ENCODE peak calls at places on chromosomes 4 and X, in four cellular contexts. A, P, D and V are unnamed samples.

GRCh38 chr4:117249333-117249732 is 164.0 kb upstream of the TRAM1L1 start:
- DNase-seq in D (no peak), A (no peak), P (no peak), V (no peak)

GRCh38 chrX:125203379-125203736 is 116.3 kb upstream of the TEX13C start:
- DNase-seq in D (no peak), A (no peak), P (no peak), V (no peak)

GRCh38 chrX:46953597-46953996 is 41.4 kb downstream of the JADE3 start:
- DNase-seq in A (no peak), D (peak), P (no peak), V (peak)

GRCh38 chr4:169376421-169376820 is 105.7 kb upstream of the SH3RF1 start:
- DNase-seq in A (no peak), P (no peak), D (no peak), V (no peak)

GRCh38 chrX:1587161-1587560 is 4.2 kb upstream of the AKAP17A start:
- DNase-seq in D (no peak), A (no peak), P (no peak), V (no peak)

GRCh38 chr4:107780665-107781064 is 44.1 kb upstream of the SGMS2 start:
- DNase-seq in D (no peak), P (no peak), A (no peak), V (peak)

GRCh38 chr4:87426865-87427517 is 4.6 kb downstream of the NUDT9 start:
- DNase-seq in D (no peak), A (no peak), P (no peak), V (no peak)

GRCh38 chrX:41827886-41828285 is 95.5 kb downstream of the CASK start:
- DNase-seq in A (no peak), D (no peak), P (no peak), V (no peak)

GRCh38 chr4:68250151-68250930 is 4.8 kb upstream of the TMPRSS11B start:
- DNase-seq in D (no peak), A (no peak), P (no peak), V (no peak)

GRCh38 chr4:9785926-9786325 is 4.5 kb downstream of the DRD5 start:
- DNase-seq in D (no peak), A (no peak), P (no peak), V (no peak)

GRCh38 chr4:13989496-13989895 is 362.0 kb upstream of the BOD1L1 start:
- DNase-seq in D (no peak), P (no peak), A (no peak), V (peak)

GRCh38 chr4:24840826-24841587 is 45.6 kb downstream of the SOD3 start:
- DNase-seq in P (no peak), D (no peak), A (no peak), V (no peak)

GRCh38 chr4:13875160-13875559 is 247.6 kb upstream of the BOD1L1 start:
- DNase-seq in A (no peak), D (no peak), P (no peak), V (no peak)

GRCh38 chr4:119823045-119823444 is 194.4 kb upstream of the PDE5A start:
- DNase-seq in P (no peak), D (no peak), A (no peak), V (no peak)

GRCh38 chr4:34932591-34932990 is 1311.7 kb downstream of the ARAP2 start:
- DNase-seq in D (no peak), A (no peak), P (no peak), V (no peak)

GRCh38 chrX:13499736-13500135 is 69.7 kb upstream of the EGFL6 start:
- DNase-seq in P (no peak), A (no peak), D (no peak), V (no peak)

GRCh38 chrX:47562615-47563243 is 1.7 kb downstream of the ARAF start:
- DNase-seq in D (no peak), P (no peak), A (no peak), V (peak)

GRCh38 chr4:31045151-31045550 is 325.0 kb downstream of the PCDH7 start:
- DNase-seq in D (no peak), P (no peak), A (no peak), V (no peak)

GRCh38 chr4:40524642-40525041 is 105.0 kb downstream of the RBM47 start:
- DNase-seq in D (no peak), P (no peak), A (no peak), V (no peak)

GRCh38 chrX:21972721-21973120 is 32.2 kb downstream of the SMS start:
- DNase-seq in D (no peak), P (no peak), A (peak), V (peak)

GRCh38 chrX:111431007-111431406 is 19.0 kb upstream of the DCX start:
- DNase-seq in P (no peak), A (no peak), D (no peak), V (no peak)

GRCh38 chr4:105765690-105766407 is 57.3 kb downstream of the GSTCD start:
- DNase-seq in P (peak), D (peak), A (peak), V (peak)

GRCh38 chrX:20089845-20090244 is 26.9 kb downstream of the MAP7D2 start:
- DNase-seq in P (no peak), D (no peak), A (no peak), V (no peak)

GRCh38 chr4:7421356-7422097 is 13.2 kb downstream of the PSAPL1 start:
- DNase-seq in P (no peak), A (no peak), D (no peak), V (no peak)
- TF ChIP-seq RNF2 in P (no peak), A (no peak), D (no peak), V (no peak)

GRCh38 chr4:145437466-145437865 is 44.2 kb upstream of the SMAD1 start:
- DNase-seq in D (no peak), P (no peak), A (no peak), V (no peak)
- H3K27ac ChIP-seq in D (no peak), P (no peak), A (no peak), V (no peak)

DNA sequence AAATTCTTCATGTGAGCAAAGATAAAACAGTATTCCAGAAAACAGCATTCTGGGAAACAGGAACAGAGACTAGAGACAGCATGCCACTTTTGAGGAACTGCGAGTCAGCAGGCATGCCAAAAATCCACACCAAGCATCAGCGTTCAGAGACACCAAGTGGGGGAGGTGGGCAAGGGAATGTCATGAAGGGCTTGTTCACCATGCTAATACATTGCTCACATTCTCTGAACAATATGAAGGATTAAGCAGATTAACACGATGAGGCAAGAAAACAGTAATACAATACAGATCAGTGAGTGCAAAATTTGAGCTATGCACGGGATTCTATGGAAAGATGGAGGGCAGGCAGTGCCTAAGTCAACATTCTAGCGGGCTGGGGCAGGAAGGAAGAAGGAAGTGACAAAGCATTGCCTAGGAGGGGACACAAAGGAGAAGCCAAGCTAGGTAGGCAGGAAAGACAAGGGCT is 278.3 kb downstream of the FBXW7 start:
- DNase-seq in D (peak), A (no peak), P (no peak), V (no peak)
- TF ChIP-seq JUN in D (no peak), A (no peak), P (no peak), V (no peak)

GRCh38 chr4:125268065-125268755 is 46.5 kb upstream of the FAT4 start:
- DNase-seq in P (no peak), D (no peak), A (no peak), V (no peak)
- TF ChIP-seq RNF2 in P (no peak), D (no peak), A (no peak), V (no peak)

GRCh38 chrX:39941332-39941920 is 156.3 kb downstream of the BCOR start:
- DNase-seq in A (no peak), P (no peak), D (no peak), V (no peak)
- H3K27ac ChIP-seq in A (no peak), P (no peak), D (no peak), V (no peak)

GRCh38 chrX:71996138-71996537 is 85.5 kb downstream of the NHSL2 start:
- DNase-seq in A (no peak), D (no peak), P (no peak), V (no peak)
- TF ChIP-seq JUN in A (no peak), D (no peak), P (no peak), V (no peak)

DNA sequence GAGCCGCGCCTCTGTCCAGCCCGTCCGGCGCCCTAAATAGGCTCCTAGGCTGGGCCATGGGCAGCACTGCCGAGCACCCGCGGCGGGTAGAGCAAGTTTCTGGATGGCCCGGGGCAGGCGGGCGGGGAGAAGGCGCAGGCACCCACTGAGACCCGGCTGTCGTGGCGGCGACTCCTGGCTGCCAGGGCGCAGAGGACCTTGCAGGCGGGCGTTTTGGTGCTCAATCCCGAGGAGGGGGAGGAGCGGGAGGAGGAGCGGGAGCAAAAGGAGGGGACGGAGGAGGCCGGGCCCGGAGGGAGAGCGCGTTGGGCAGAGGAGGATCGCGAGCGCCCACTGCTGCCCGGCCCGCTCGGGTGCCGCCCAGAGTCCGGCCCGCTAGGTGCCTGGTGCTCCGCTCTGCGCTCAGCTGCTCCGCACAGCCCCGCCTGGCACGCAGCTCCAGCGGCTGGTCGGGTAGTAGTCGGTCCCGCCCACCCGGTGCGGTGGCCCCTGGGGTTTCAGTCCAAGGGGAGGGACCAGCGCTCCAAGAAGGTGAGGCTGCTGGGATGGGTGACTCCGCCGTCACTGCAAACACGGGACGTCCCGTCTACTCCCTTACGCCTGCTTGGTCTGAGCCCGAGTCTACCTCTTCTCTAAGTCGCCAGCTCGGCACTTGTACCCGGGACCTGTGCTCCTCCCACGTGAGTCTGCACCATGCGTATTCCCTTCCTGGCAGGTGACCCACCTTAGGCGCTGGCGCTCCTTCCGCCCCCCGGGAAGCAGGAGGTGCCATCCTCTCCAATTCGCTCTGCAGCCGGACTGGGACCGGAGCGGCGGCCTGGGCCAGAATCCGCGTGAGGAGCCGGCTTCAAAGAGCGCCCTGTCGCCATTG is at the start of gene HS3ST1:
- DNase-seq in D (no peak), A (peak), P (no peak), V (peak)
- TF ChIP-seq RNF2 in D (no peak), A (no peak), P (no peak), V (no peak)

DNA sequence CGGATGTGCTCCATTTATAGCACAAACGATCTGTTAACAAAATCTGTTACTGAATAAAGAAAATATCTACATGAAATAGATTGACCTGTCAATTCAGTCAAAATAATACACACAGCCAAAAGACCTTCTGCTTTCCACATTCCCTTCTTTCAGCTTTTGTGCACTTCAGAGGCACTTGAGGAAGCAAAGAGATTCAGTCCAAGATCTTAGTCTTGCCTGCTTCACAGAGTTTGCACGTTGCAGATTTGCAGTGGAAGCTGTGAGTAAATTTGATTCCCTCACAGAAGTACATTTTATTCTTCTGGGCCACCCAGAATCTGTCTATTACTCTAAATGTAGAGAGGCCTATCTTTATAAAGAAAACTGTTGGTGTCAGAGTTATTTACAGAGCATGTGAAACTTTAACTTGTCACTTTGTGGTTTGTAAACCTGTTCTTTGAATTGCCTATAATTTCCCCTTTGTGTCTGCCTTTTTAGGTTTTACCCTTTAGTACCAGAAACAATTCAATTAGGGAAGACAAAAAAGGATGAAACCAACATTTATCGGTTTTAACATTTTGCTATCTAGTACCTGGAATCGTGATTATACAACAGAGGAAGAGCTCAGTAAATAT is 15.5 kb downstream of the SPRY1 start:
- DNase-seq in D (no peak), P (no peak), A (no peak), V (no peak)
- H3K27ac ChIP-seq in D (peak), P (no peak), A (no peak), V (no peak)